ENCODE peak calls at places on chromosome 12, in ten cellular contexts. A is bronchial epithelial cell, N is lung, U is A549, T is AG10803, B is K562, J is ovary, R is epithelial cell of esophagus, Y is uterus, W is breast epithelium. K is an unnamed sample.

GRCh38 chr12:131928080-131928764 is 854 bp upstream of the PUS1 start:
- DNase-seq in A (no peak), N (no peak), U (no peak), T (peak; percentile 27), B (no peak), J (no peak), R (peak; percentile 19), Y (no peak), W (no peak), K (no peak)

GRCh38 chr12:117111386-117112267 is 12.4 kb upstream of the TESC start:
- DNase-seq in A (no peak), N (no peak), U (no peak), T (no peak), B (no peak), J (no peak), R (no peak), Y (no peak), W (no peak), K (peak; percentile 43)

GRCh38 chr12:11703378-11703777 is 53.9 kb downstream of the ETV6 start:
- DNase-seq in A (no peak), N (no peak), U (no peak), T (no peak), B (no peak), J (no peak), R (no peak), Y (no peak), W (no peak), K (no peak)

GRCh38 chr12:104673294-104674062 is 216.7 kb downstream of the CHST11 start:
- DNase-seq in A (no peak), N (no peak), U (no peak), T (peak; percentile 84), B (no peak), J (no peak), R (no peak), Y (no peak), W (no peak), K (no peak)

GRCh38 chr12:15754233-15754632 is 35.0 kb downstream of the EPS8 start:
- DNase-seq in A (no peak), N (no peak), U (no peak), T (peak; percentile 52), B (no peak), J (no peak), R (no peak), Y (no peak), W (no peak), K (no peak)

GRCh38 chr12:27906658-27907473 is 65.7 kb downstream of the PTHLH start:
- DNase-seq in A (no peak), N (no peak), U (no peak), T (peak; percentile 68), B (peak; percentile 14), J (no peak), R (no peak), Y (no peak), W (no peak), K (no peak)

GRCh38 chr12:110330544-110330943 is 49.5 kb downstream of the ATP2A2 start:
- DNase-seq in A (no peak), N (no peak), U (no peak), T (peak; percentile 74), B (no peak), J (no peak), R (peak; percentile 62), Y (no peak), W (no peak), K (no peak)

GRCh38 chr12:14238224-14238792 is 127.2 kb upstream of the ATF7IP start:
- DNase-seq in A (peak; percentile 33), N (no peak), U (no peak), T (peak; percentile 44), B (no peak), J (no peak), R (peak; percentile 52), Y (no peak), W (no peak), K (no peak)

GRCh38 chr12:34404377-34405285 is 382.3 kb downstream of the ALG10 start:
- DNase-seq in A (no peak), N (peak; percentile 18), U (no peak), T (no peak), B (no peak), J (peak; percentile 17), R (no peak), Y (peak; percentile 8), W (peak; percentile 8), K (peak; percentile 2)

GRCh38 chr12:68767191-68767590 is 21.2 kb downstream of the SLC35E3 start:
- DNase-seq in A (no peak), N (no peak), U (no peak), T (no peak), B (no peak), J (no peak), R (no peak), Y (no peak), W (no peak), K (no peak)

GRCh38 chr12:27382126-27382795 is 49.6 kb downstream of the BMAL2 start:
- DNase-seq in A (no peak), N (no peak), U (no peak), T (peak; percentile 79), B (no peak), J (no peak), R (no peak), Y (no peak), W (no peak), K (no peak)

GRCh38 chr12:48966177-48966890 is 5.2 kb downstream of the WNT10B start:
- DNase-seq in A (no peak), N (no peak), U (no peak), T (no peak), B (no peak), J (no peak), R (no peak), Y (no peak), W (no peak), K (peak; percentile 33)

GRCh38 chr12:103657331-103657730 is 70.3 kb downstream of the STAB2 start:
- DNase-seq in A (peak; percentile 41), N (no peak), U (no peak), T (no peak), B (no peak), J (no peak), R (peak; percentile 47), Y (no peak), W (no peak), K (no peak)

GRCh38 chr12:49703647-49704137 is 3.5 kb downstream of the FMNL3 start:
- DNase-seq in A (peak; percentile 38), N (no peak), U (no peak), T (peak; percentile 53), B (no peak), J (no peak), R (peak; percentile 26), Y (no peak), W (no peak), K (no peak)

GRCh38 chr12:112894128-112894527 is 12.6 kb upstream of the OAS1 start:
- DNase-seq in A (no peak), N (no peak), U (no peak), T (no peak), B (no peak), J (no peak), R (no peak), Y (no peak), W (no peak), K (no peak)

GRCh38 chr12:93571854-93572711 is at the start of gene SOCS2:
- DNase-seq in A (no peak), N (no peak), U (peak; percentile 35), T (no peak), B (peak; percentile 60), J (peak; percentile 73), R (peak; percentile 36), Y (peak; percentile 51), W (no peak), K (peak; percentile 72)

GRCh38 chr12:123973552-123974341 is 732 bp downstream of the ZNF664 start:
- DNase-seq in A (no peak), N (peak; percentile 40), U (peak; percentile 40), T (peak; percentile 6), B (no peak), J (peak; percentile 71), R (peak; percentile 28), Y (peak; percentile 55), W (peak; percentile 21), K (peak; percentile 82)

GRCh38 chr12:122355702-122356101 is 66.8 kb downstream of the CLIP1 start:
- DNase-seq in A (no peak), N (no peak), U (no peak), T (no peak), B (no peak), J (no peak), R (no peak), Y (no peak), W (no peak), K (no peak)

GRCh38 chr12:126879820-126880219 is 1387.2 kb upstream of the TMEM132C start:
- DNase-seq in A (no peak), N (no peak), U (no peak), T (no peak), B (no peak), J (no peak), R (no peak), Y (no peak), W (no peak), K (no peak)
- TF ChIP-seq CTCF in A (no peak), N (no peak), U (no peak), T (no peak), B (no peak), J (no peak), R (no peak), Y (no peak), W (no peak), K (no peak)

GRCh38 chr12:100993916-100994315 is 199.3 kb downstream of the ANO4 start:
- DNase-seq in A (no peak), N (no peak), U (no peak), T (no peak), B (no peak), J (no peak), R (no peak), Y (no peak), W (no peak), K (no peak)
- TF ChIP-seq CTCF in A (no peak), N (no peak), U (no peak), T (no peak), B (no peak), J (no peak), R (no peak), Y (no peak), W (no peak), K (peak; percentile 31)

GRCh38 chr12:52413787-52414345 is 7.7 kb upstream of the KRT82 start:
- DNase-seq in A (no peak), N (no peak), U (no peak), T (no peak), B (no peak), J (no peak), R (no peak), Y (no peak), W (no peak), K (no peak)
- TF ChIP-seq CTCF in A (no peak), N (no peak), U (no peak), T (no peak), B (no peak), J (no peak), R (no peak), Y (no peak), W (no peak), K (no peak)

DNA sequence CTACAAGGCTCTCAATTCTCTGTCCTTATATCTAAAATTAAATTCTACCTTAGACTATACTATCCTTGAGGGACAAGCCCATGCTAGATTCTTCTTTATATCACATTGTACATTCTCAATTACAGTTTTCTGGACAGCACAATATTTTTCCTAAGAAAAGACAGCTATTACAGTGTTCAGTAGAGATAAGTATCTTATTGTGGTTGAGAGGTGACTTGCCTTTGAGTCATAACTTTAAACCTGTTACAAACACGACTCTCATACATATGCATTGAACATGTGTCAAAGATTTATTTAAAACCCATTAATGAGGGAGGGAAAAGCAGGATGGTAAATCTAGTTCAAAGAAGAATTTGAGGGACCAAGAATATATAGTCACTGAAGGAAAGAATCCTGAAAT is 61.1 kb downstream of the TPH2 start:
- DNase-seq in A (peak; percentile 36), N (no peak), U (no peak), T (no peak), B (no peak), J (no peak), R (peak; percentile 32), Y (no peak), W (no peak), K (no peak)
- TF ChIP-seq CTCF in A (no peak), N (no peak), U (no peak), T (no peak), B (no peak), J (no peak), R (no peak), Y (no peak), W (no peak), K (no peak)

K was measured in glutamatergic neuron.